ENCODE peak calls at places on chromosome 19, in six cellular contexts. One of them, this sample, is unnamed.

GRCh38 chr19:13028027-13028426 is 32.8 kb downstream of the NFIX start:
- DNase-seq in T1000: no peak
- DNase-seq in choroid plexus epithelial cell: no peak
- DNase-seq in left ventricle myocardium inferior: no peak
- DNase-seq in stimulated activated CD4-positive, alpha-beta T cell treated with anti-CD3 and anti-CD28 coated beads, Interleukin-2, amount 100 ng/mL, for 4 hours: no peak
- DNase-seq in iPS-NIHi11: no peak
- DNase-seq in this sample: no peak

GRCh38 chr19:55418185-55418584 is 10.6 kb upstream of the UBE2S start:
- DNase-seq in iPS-NIHi11: peak
- DNase-seq in choroid plexus epithelial cell: peak
- DNase-seq in stimulated activated CD4-positive, alpha-beta T cell treated with anti-CD3 and anti-CD28 coated beads, Interleukin-2, amount 100 ng/mL, for 4 hours: peak
- DNase-seq in left ventricle myocardium inferior: no peak
- DNase-seq in T1000: peak
- DNase-seq in this sample: peak

GRCh38 chr19:35078807-35079206 is 36.8 kb upstream of the FXYD3 start:
- DNase-seq in iPS-NIHi11: no peak
- DNase-seq in choroid plexus epithelial cell: no peak
- DNase-seq in T1000: no peak
- DNase-seq in left ventricle myocardium inferior: no peak
- DNase-seq in stimulated activated CD4-positive, alpha-beta T cell treated with anti-CD3 and anti-CD28 coated beads, Interleukin-2, amount 100 ng/mL, for 4 hours: no peak
- DNase-seq in this sample: no peak

GRCh38 chr19:44808463-44809371 is at the start of gene BCAM:
- DNase-seq in iPS-NIHi11: peak
- DNase-seq in T1000: peak
- DNase-seq in choroid plexus epithelial cell: peak
- DNase-seq in stimulated activated CD4-positive, alpha-beta T cell treated with anti-CD3 and anti-CD28 coated beads, Interleukin-2, amount 100 ng/mL, for 4 hours: no peak
- DNase-seq in left ventricle myocardium inferior: peak
- DNase-seq in this sample: no peak

GRCh38 chr19:11798391-11799296 is at the start of gene ZNF491:
- DNase-seq in stimulated activated CD4-positive, alpha-beta T cell treated with anti-CD3 and anti-CD28 coated beads, Interleukin-2, amount 100 ng/mL, for 4 hours: peak
- DNase-seq in choroid plexus epithelial cell: peak
- DNase-seq in iPS-NIHi11: peak
- DNase-seq in T1000: peak
- DNase-seq in left ventricle myocardium inferior: peak
- DNase-seq in this sample: peak

GRCh38 chr19:11814707-11815050 is 606 bp downstream of the ZNF440 start:
- DNase-seq in choroid plexus epithelial cell: peak
- DNase-seq in iPS-NIHi11: peak
- DNase-seq in left ventricle myocardium inferior: no peak
- DNase-seq in T1000: peak
- DNase-seq in stimulated activated CD4-positive, alpha-beta T cell treated with anti-CD3 and anti-CD28 coated beads, Interleukin-2, amount 100 ng/mL, for 4 hours: no peak
- DNase-seq in this sample: no peak

GRCh38 chr19:7622933-7623685 is 6.2 kb downstream of the XAB2 start:
- DNase-seq in T1000: no peak
- DNase-seq in choroid plexus epithelial cell: no peak
- DNase-seq in iPS-NIHi11: peak
- DNase-seq in left ventricle myocardium inferior: no peak
- DNase-seq in stimulated activated CD4-positive, alpha-beta T cell treated with anti-CD3 and anti-CD28 coated beads, Interleukin-2, amount 100 ng/mL, for 4 hours: no peak
- DNase-seq in this sample: no peak

GRCh38 chr19:2253106-2254051 is 2.8 kb downstream of the JSRP1 start:
- DNase-seq in left ventricle myocardium inferior: no peak
- DNase-seq in T1000: no peak
- DNase-seq in choroid plexus epithelial cell: no peak
- DNase-seq in iPS-NIHi11: peak
- DNase-seq in stimulated activated CD4-positive, alpha-beta T cell treated with anti-CD3 and anti-CD28 coated beads, Interleukin-2, amount 100 ng/mL, for 4 hours: no peak
- DNase-seq in this sample: no peak

GRCh38 chr19:13212759-13213330 is 62.6 kb downstream of the IER2 start:
- DNase-seq in iPS-NIHi11: peak
- DNase-seq in stimulated activated CD4-positive, alpha-beta T cell treated with anti-CD3 and anti-CD28 coated beads, Interleukin-2, amount 100 ng/mL, for 4 hours: peak
- DNase-seq in choroid plexus epithelial cell: peak
- DNase-seq in T1000: no peak
- DNase-seq in left ventricle myocardium inferior: peak
- DNase-seq in this sample: peak

GRCh38 chr19:2532252-2533071 is 56.5 kb downstream of the GADD45B start:
- DNase-seq in T1000: no peak
- DNase-seq in iPS-NIHi11: no peak
- DNase-seq in left ventricle myocardium inferior: no peak
- DNase-seq in choroid plexus epithelial cell: peak
- DNase-seq in stimulated activated CD4-positive, alpha-beta T cell treated with anti-CD3 and anti-CD28 coated beads, Interleukin-2, amount 100 ng/mL, for 4 hours: no peak
- DNase-seq in this sample: peak

GRCh38 chr19:51020988-51021651 is 1.6 kb upstream of the KLK10 start:
- DNase-seq in T1000: no peak
- DNase-seq in left ventricle myocardium inferior: no peak
- DNase-seq in choroid plexus epithelial cell: peak
- DNase-seq in iPS-NIHi11: no peak
- DNase-seq in stimulated activated CD4-positive, alpha-beta T cell treated with anti-CD3 and anti-CD28 coated beads, Interleukin-2, amount 100 ng/mL, for 4 hours: no peak
- DNase-seq in this sample: peak

GRCh38 chr19:1173160-1173844 is 766 bp downstream of the SBNO2 start:
- DNase-seq in T1000: no peak
- DNase-seq in left ventricle myocardium inferior: no peak
- DNase-seq in stimulated activated CD4-positive, alpha-beta T cell treated with anti-CD3 and anti-CD28 coated beads, Interleukin-2, amount 100 ng/mL, for 4 hours: no peak
- DNase-seq in iPS-NIHi11: peak
- DNase-seq in choroid plexus epithelial cell: no peak
- DNase-seq in this sample: no peak

GRCh38 chr19:2494447-2495129 is 18.7 kb downstream of the GADD45B start:
- DNase-seq in iPS-NIHi11: peak
- DNase-seq in left ventricle myocardium inferior: peak
- DNase-seq in stimulated activated CD4-positive, alpha-beta T cell treated with anti-CD3 and anti-CD28 coated beads, Interleukin-2, amount 100 ng/mL, for 4 hours: no peak
- DNase-seq in T1000: peak
- DNase-seq in choroid plexus epithelial cell: peak
- DNase-seq in this sample: peak

GRCh38 chr19:45424191-45425058 is 708 bp upstream of the ERCC1 start:
- DNase-seq in stimulated activated CD4-positive, alpha-beta T cell treated with anti-CD3 and anti-CD28 coated beads, Interleukin-2, amount 100 ng/mL, for 4 hours: no peak
- DNase-seq in left ventricle myocardium inferior: peak
- DNase-seq in choroid plexus epithelial cell: peak
- DNase-seq in T1000: peak
- DNase-seq in iPS-NIHi11: peak
- DNase-seq in this sample: peak